ENCODE peak calls at places on chromosome 21, in six cellular contexts. Y is HCT116, F is ovary, S is transverse colon, Z is heart left ventricle, B is suprapubic skin. P is an unnamed sample.

GRCh38 chr21:25878334-25878733 is 143.6 kb downstream of the GABPA start:
- DNase-seq in Z (no peak), S (no peak), Y (no peak), F (no peak), B (no peak), P (no peak)

GRCh38 chr21:25626752-25627151 is 12.3 kb upstream of the JAM2 start:
- DNase-seq in B (no peak), F (no peak), Y (no peak), S (no peak), Z (peak; percentile 42), P (no peak)

GRCh38 chr21:28601708-28602107 is 391.0 kb downstream of the LTN1 start:
- DNase-seq in Z (no peak), F (no peak), B (no peak), Y (no peak), S (no peak), P (no peak)

GRCh38 chr21:25506268-25506667 is 101.0 kb downstream of the MRPL39 start:
- DNase-seq in S (no peak), Z (no peak), F (no peak), Y (no peak), B (no peak), P (no peak)

GRCh38 chr21:38455403-38455802 is 42.9 kb downstream of the ERG start:
- DNase-seq in Y (no peak), B (no peak), F (no peak), S (no peak), Z (no peak), P (no peak)

GRCh38 chr21:39313042-39313456 is 383 bp downstream of the BRWD1 start:
- DNase-seq in Y (no peak), S (peak; percentile 44), F (peak; percentile 57), Z (peak; percentile 40), B (no peak), P (peak; percentile 28)

GRCh38 chr21:31875424-31876097 is 2.7 kb downstream of the HUNK start:
- DNase-seq in F (no peak), Z (no peak), S (no peak), B (no peak), Y (no peak), P (peak; percentile 80)

GRCh38 chr21:38223893-38224540 is 32.8 kb upstream of the KCNJ15 start:
- DNase-seq in S (no peak), B (no peak), F (no peak), Y (peak; percentile 13), Z (no peak), P (no peak)

GRCh38 chr21:31479222-31479621 is 135.2 kb upstream of the TIAM1 start:
- DNase-seq in Y (no peak), F (no peak), S (no peak), B (no peak), Z (no peak), P (no peak)

GRCh38 chr21:23152130-23152529 is 2153.9 kb downstream of the NCAM2 start:
- DNase-seq in Y (no peak), S (no peak), Z (no peak), B (no peak), F (no peak), P (no peak)

GRCh38 chr21:27572681-27573080 is 605.8 kb upstream of the ADAMTS5 start:
- DNase-seq in B (no peak), Y (no peak), F (no peak), Z (no peak), S (no peak), P (no peak)

GRCh38 chr21:40846057-40846456 is 901 bp downstream of the DSCAM start:
- DNase-seq in S (no peak), Y (no peak), Z (no peak), F (no peak), B (no peak), P (no peak)

GRCh38 chr21:40844935-40845334 is 2.0 kb downstream of the DSCAM start:
- DNase-seq in Z (no peak), Y (no peak), F (no peak), S (no peak), B (no peak), P (no peak)

GRCh38 chr21:40847956-40848355 is 998 bp upstream of the DSCAM start:
- DNase-seq in S (no peak), B (no peak), F (no peak), Z (no peak), Y (no peak), P (no peak)

GRCh38 chr21:40845621-40846020 is 1.3 kb downstream of the DSCAM start:
- DNase-seq in Z (no peak), B (no peak), F (no peak), Y (no peak), S (no peak), P (no peak)

GRCh38 chr21:40846566-40847411 is at the start of gene DSCAM:
- DNase-seq in B (no peak), F (no peak), Y (no peak), Z (no peak), S (no peak), P (no peak)
- H3K4me3 ChIP-seq in B (peak within 1 kb of the TSS; percentile 21), F (no peak within 1 kb of the TSS), Y (no peak within 1 kb of the TSS), Z (no peak within 1 kb of the TSS), S (no peak within 1 kb of the TSS), P (no peak within 1 kb of the TSS)

GRCh38 chr21:21101911-21102310 is 103.7 kb downstream of the NCAM2 start:
- DNase-seq in Y (no peak), F (no peak), Z (no peak), S (no peak), B (no peak), P (no peak)
- TF ChIP-seq CTCF in Y (no peak), F (no peak), Z (peak; percentile 24), S (no peak), B (no peak), P (no peak)

GRCh38 chr21:33229776-33230517 is at the start of gene IFNAR2:
- DNase-seq in S (peak; percentile 81), Y (peak; percentile 18), F (peak; percentile 78), B (no peak), Z (peak; percentile 88), P (peak; percentile 93)
- TF ChIP-seq POLR2A in S (peak; percentile 61), Y (no peak), F (peak; percentile 59), B (no peak), Z (peak; percentile 89), P (no peak)

DNA sequence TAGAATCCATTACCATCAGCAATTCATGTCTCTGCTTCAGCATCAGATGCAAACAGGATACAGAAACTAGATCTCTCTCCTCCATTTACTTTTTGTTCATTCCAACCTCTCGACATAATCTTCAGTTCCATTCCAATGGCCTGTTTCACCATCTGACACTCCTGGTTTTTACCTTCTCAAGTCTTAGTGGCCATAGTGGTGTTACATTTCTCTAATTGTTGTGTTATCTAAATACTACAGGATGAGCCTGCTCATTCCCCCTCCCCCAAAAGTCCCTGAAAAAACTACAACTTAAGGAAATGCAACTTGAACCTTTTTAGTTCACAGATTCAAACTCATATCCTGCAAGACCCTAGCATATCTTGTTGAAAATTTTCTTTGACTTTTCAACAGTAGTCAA is 4.0 kb downstream of the NRIP1 start:
- DNase-seq in Z (no peak), B (no peak), Y (no peak), F (no peak), S (no peak), P (no peak)
- H3K4me3 ChIP-seq in Z (no peak overlapping the region), B (no peak overlapping the region), Y (peak overlapping the region; percentile 59), F (no peak overlapping the region), S (no peak overlapping the region), P (no peak overlapping the region)

GRCh38 chr21:15894596-15894995 is 164.8 kb downstream of the USP25 start:
- DNase-seq in Y (no peak), S (no peak), Z (no peak), B (no peak), F (no peak), P (no peak)
- TF ChIP-seq CTCF in Y (no peak), S (no peak), Z (peak; percentile 37), B (no peak), F (no peak), P (no peak)

GRCh38 chr21:43645414-43645891 is 13.8 kb downstream of the HSF2BP start:
- DNase-seq in B (no peak), Y (no peak), F (peak; percentile 53), Z (peak; percentile 63), S (peak; percentile 67), P (peak; percentile 87)
- TF ChIP-seq POLR2A in B (no peak), Y (no peak), F (peak; percentile 17), Z (no peak), S (no peak), P (no peak)

GRCh38 chr21:45972353-45972715 is 9.2 kb upstream of the COL6A1 start:
- DNase-seq in Y (no peak), B (peak; percentile 82), S (peak; percentile 13), F (peak; percentile 80), Z (peak; percentile 49), P (peak; percentile 92)

GRCh38 chr21:45974073-45975016 is 7.2 kb upstream of the COL6A1 start:
- DNase-seq in B (peak; percentile 84), F (peak; percentile 71), S (peak; percentile 31), Y (peak; percentile 36), Z (peak; percentile 63), P (no peak)

GRCh38 chr21:45971487-45972352 is 9.8 kb upstream of the COL6A1 start:
- DNase-seq in B (peak; percentile 96), F (peak; percentile 67), Z (peak; percentile 73), S (peak; percentile 35), Y (no peak), P (peak; percentile 95)

GRCh38 chr21:45973475-45974072 is 8.0 kb upstream of the COL6A1 start:
- DNase-seq in F (peak; percentile 89), Z (peak; percentile 87), B (peak; percentile 91), Y (peak; percentile 35), S (peak; percentile 76), P (peak; percentile 96)

GRCh38 chr21:45972716-45973474 is 8.7 kb upstream of the COL6A1 start:
- DNase-seq in Y (no peak), F (peak; percentile 95), B (peak; percentile 91), S (peak; percentile 52), Z (peak; percentile 91), P (peak; percentile 93)
- H3K4me3 ChIP-seq in Y (peak overlapping the region; percentile 60), F (peak overlapping the region; percentile 59), B (peak overlapping the region; percentile 49), S (peak overlapping the region; percentile 39), Z (peak overlapping the region; percentile 62), P (no peak overlapping the region)

GRCh38 chr21:41373769-41374168 is 11.9 kb downstream of the MX2 start:
- DNase-seq in S (no peak), B (peak; percentile 26), Z (no peak), F (no peak), Y (no peak), P (no peak)
- TF ChIP-seq CTCF in S (no peak), B (no peak), Z (no peak), F (no peak), Y (no peak), P (no peak)

DNA sequence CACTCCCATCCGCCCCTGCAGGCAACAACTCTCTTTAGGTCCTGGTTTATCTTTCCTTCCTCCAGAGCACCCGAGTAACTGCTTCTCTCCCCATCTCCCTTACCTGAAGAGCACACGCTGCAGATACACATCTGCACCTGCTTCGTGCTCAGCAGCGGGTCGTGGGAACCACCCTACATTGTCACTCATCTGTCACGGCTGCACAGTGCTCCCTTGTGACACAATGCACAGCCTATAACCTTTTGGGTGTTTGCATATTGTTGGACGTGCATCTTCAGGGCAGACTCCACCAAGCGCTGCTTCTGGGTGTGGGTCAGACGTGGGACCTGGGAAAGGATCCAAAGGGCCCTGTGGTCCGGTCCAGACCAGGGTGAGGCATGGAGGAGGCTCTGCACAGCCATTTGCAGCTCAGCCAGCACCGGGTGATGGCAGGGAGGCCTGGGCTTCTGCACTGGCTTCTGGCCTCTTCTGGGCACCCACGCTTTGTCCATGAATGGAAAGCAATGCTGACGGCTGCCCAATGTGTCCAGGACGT is 42.5 kb downstream of the WDR4 start:
- DNase-seq in Y (no peak), Z (peak; percentile 13), S (no peak), B (no peak), F (no peak), P (peak; percentile 73)
- TF ChIP-seq POLR2A in Y (no peak), Z (no peak), S (no peak), B (no peak), F (no peak), P (no peak)